ENCODE peak calls at places on chromosomes 7 and 10, in six cellular contexts. T, Y, D, J, M and H are unnamed samples.

GRCh38 chr10:10293431-10293830 is 724.2 kb upstream of the CELF2 start:
- DNase-seq in T (no peak), Y (peak), D (no peak), J (peak), M (no peak), H (peak)

GRCh38 chr7:37265876-37266275 is 182.8 kb downstream of the ELMO1 start:
- DNase-seq in T (no peak), Y (no peak), D (no peak), J (no peak), M (no peak), H (no peak)

GRCh38 chr7:7099584-7100014 is 82.7 kb upstream of the C1GALT1 start:
- DNase-seq in T (no peak), Y (peak), D (peak), J (peak), M (peak), H (peak)

GRCh38 chr7:30047124-30047523 is 18.9 kb downstream of the PLEKHA8 start:
- DNase-seq in T (no peak), Y (no peak), D (no peak), J (no peak), M (no peak), H (no peak)

GRCh38 chr10:101047961-101048892 is 13.6 kb upstream of the KAZALD1 start:
- DNase-seq in T (no peak), Y (peak), D (no peak), J (no peak), M (no peak), H (peak)

GRCh38 chr7:50660830-50661175 is 95.6 kb upstream of the DDC start:
- DNase-seq in T (no peak), Y (no peak), D (no peak), J (no peak), M (no peak), H (no peak)

GRCh38 chr10:126101744-126102143 is 205.4 kb downstream of the FANK1 start:
- DNase-seq in T (no peak), Y (no peak), D (no peak), J (no peak), M (no peak), H (no peak)

GRCh38 chr10:126191192-126191591 is 197.1 kb downstream of the ADAM12 start:
- DNase-seq in T (no peak), Y (no peak), D (no peak), J (no peak), M (peak), H (no peak)

GRCh38 chr10:120613180-120613579 is 156.2 kb downstream of the PLPP4 start:
- DNase-seq in T (no peak), Y (no peak), D (no peak), J (no peak), M (peak), H (no peak)

GRCh38 chr7:12124028-12124427 is 87.1 kb upstream of the TMEM106B start:
- DNase-seq in T (no peak), Y (no peak), D (no peak), J (no peak), M (no peak), H (no peak)

GRCh38 chr7:70040971-70041766 is 442.9 kb downstream of the AUTS2 start:
- DNase-seq in T (no peak), Y (no peak), D (no peak), J (no peak), M (peak), H (peak)

GRCh38 chr7:18064242-18064838 is 36.7 kb upstream of the PRPS1L1 start:
- DNase-seq in T (no peak), Y (peak), D (no peak), J (peak), M (peak), H (peak)

GRCh38 chr10:126880926-126881325 is 24.3 kb upstream of the DOCK1 start:
- DNase-seq in T (no peak), Y (no peak), D (no peak), J (no peak), M (peak), H (no peak)

GRCh38 chr7:49597805-49598204 is 175.6 kb upstream of the VWC2 start:
- DNase-seq in T (no peak), Y (no peak), D (no peak), J (no peak), M (no peak), H (no peak)

GRCh38 chr7:158684329-158684728 is 20.3 kb downstream of the NCAPG2 start:
- DNase-seq in T (no peak), Y (no peak), D (no peak), J (no peak), M (peak), H (no peak)

GRCh38 chr7:916291-916941 is 38.1 kb downstream of the ADAP1 start:
- DNase-seq in T (no peak), Y (no peak), D (peak), J (no peak), M (peak), H (no peak)

GRCh38 chr10:88090568-88091214 is 227.3 kb downstream of the PTEN start:
- DNase-seq in T (no peak), Y (no peak), D (no peak), J (no peak), M (no peak), H (no peak)

GRCh38 chr7:127582361-127582760 is 3.0 kb downstream of the GCC1 start:
- DNase-seq in T (no peak), Y (no peak), D (peak), J (peak), M (no peak), H (no peak)

GRCh38 chr10:44993922-44994751 is 6.6 kb upstream of the ZNF22 start:
- DNase-seq in T (no peak), Y (no peak), D (no peak), J (peak), M (no peak), H (no peak)

GRCh38 chr7:40918701-40919271 is 784.0 kb downstream of the SUGCT start:
- DNase-seq in T (no peak), Y (no peak), D (no peak), J (peak), M (peak), H (no peak)

GRCh38 chr10:93334901-93335312 is 147.2 kb downstream of the MYOF start:
- DNase-seq in T (no peak), Y (no peak), D (no peak), J (no peak), M (peak), H (peak)

GRCh38 chr7:151308256-151308655 is 33.4 kb upstream of the NUB1 start:
- DNase-seq in T (no peak), Y (no peak), D (no peak), J (no peak), M (no peak), H (no peak)

GRCh38 chr10:35259769-35260397 is 76.4 kb upstream of the CCNY start:
- DNase-seq in T (no peak), Y (no peak), D (no peak), J (peak), M (peak), H (peak)

GRCh38 chr10:58177362-58177947 is 90.2 kb downstream of the IPMK start:
- DNase-seq in T (no peak), Y (no peak), D (no peak), J (no peak), M (peak), H (peak)

GRCh38 chr10:49512121-49512809 is 26.7 kb downstream of the ERCC6 start:
- DNase-seq in T (no peak), Y (no peak), D (no peak), J (no peak), M (peak), H (peak)

GRCh38 chr10:32346551-32347362 is at the start of gene EPC1:
- DNase-seq in T (peak), Y (peak), D (peak), J (peak), M (peak), H (peak)

GRCh38 chr10:99513061-99513460 is 19.7 kb upstream of the NKX2-3 start:
- DNase-seq in T (no peak), Y (no peak), D (no peak), J (no peak), M (no peak), H (no peak)

GRCh38 chr7:37342665-37343471 is 105.8 kb downstream of the ELMO1 start:
- DNase-seq in T (peak), Y (no peak), D (no peak), J (no peak), M (peak), H (no peak)

GRCh38 chr10:34884272-34884952 is 69.3 kb upstream of the PARD3 start:
- DNase-seq in T (no peak), Y (no peak), D (no peak), J (no peak), M (no peak), H (no peak)

GRCh38 chr7:27179503-27180430 is 5.3 kb downstream of the HOXA11 start:
- DNase-seq in T (peak), Y (peak), D (peak), J (no peak), M (peak), H (peak)

GRCh38 chr10:84552478-84552877 is 224.1 kb downstream of the CCSER2 start:
- DNase-seq in T (no peak), Y (peak), D (no peak), J (no peak), M (no peak), H (peak)

GRCh38 chr7:123154231-123154860 is 45.4 kb downstream of the SLC13A1 start:
- DNase-seq in T (no peak), Y (peak), D (no peak), J (peak), M (peak), H (peak)

GRCh38 chr7:155850730-155851678 is 38.7 kb upstream of the SHH start:
- DNase-seq in T (no peak), Y (no peak), D (no peak), J (no peak), M (no peak), H (no peak)

GRCh38 chr7:139989366-139990141 is 73.2 kb downstream of the PARP12 start:
- DNase-seq in T (no peak), Y (no peak), D (no peak), J (no peak), M (no peak), H (no peak)

GRCh38 chr7:101201695-101202602 is 1.1 kb upstream of the MOGAT3 start:
- DNase-seq in T (no peak), Y (peak), D (no peak), J (no peak), M (no peak), H (no peak)

GRCh38 chr10:111128331-111129167 is 51.7 kb downstream of the ADRA2A start:
- DNase-seq in T (no peak), Y (no peak), D (no peak), J (peak), M (peak), H (peak)

GRCh38 chr10:5582736-5583135 is 58.0 kb downstream of the CALML3 start:
- DNase-seq in T (no peak), Y (no peak), D (no peak), J (no peak), M (no peak), H (peak)